ENCODE peak calls at places on chromosome 19, in ten cellular contexts. One of them, this sample, is unnamed.

GRCh38 chr19:57280913-57281425 is 684 bp downstream of the ZNF460 start:
- DNase-seq in activated naive CD4-positive, alpha-beta T cell: no peak
- DNase-seq in NCI-H748 treated with DMSO at 0.1 percent for 48 hours: no peak
- DNase-seq in ureter: peak; percentile 54
- DNase-seq in heart right ventricle: no peak
- DNase-seq in NCI-H345: peak; percentile 0
- DNase-seq in breast epithelium: no peak
- DNase-seq in T-helper 2 cell: no peak
- DNase-seq in Caki2: peak; percentile 47
- DNase-seq in HCT116: no peak
- DNase-seq in this sample: no peak

GRCh38 chr19:30666301-30666803 is 294.2 kb downstream of the ZNF536 start:
- DNase-seq in activated naive CD4-positive, alpha-beta T cell: peak; percentile 6
- DNase-seq in NCI-H748 treated with DMSO at 0.1 percent for 48 hours: peak; percentile 54
- DNase-seq in ureter: no peak
- DNase-seq in heart right ventricle: peak; percentile 42
- DNase-seq in NCI-H345: peak; percentile 32
- DNase-seq in breast epithelium: no peak
- DNase-seq in T-helper 2 cell: no peak
- DNase-seq in Caki2: peak; percentile 38
- DNase-seq in HCT116: no peak
- DNase-seq in this sample: no peak

GRCh38 chr19:31445406-31445805 is 96.2 kb upstream of the TSHZ3 start:
- DNase-seq in activated naive CD4-positive, alpha-beta T cell: no peak
- DNase-seq in NCI-H748 treated with DMSO at 0.1 percent for 48 hours: no peak
- DNase-seq in ureter: no peak
- DNase-seq in heart right ventricle: no peak
- DNase-seq in NCI-H345: no peak
- DNase-seq in breast epithelium: no peak
- DNase-seq in T-helper 2 cell: no peak
- DNase-seq in Caki2: no peak
- DNase-seq in HCT116: no peak
- DNase-seq in this sample: no peak

GRCh38 chr19:17260842-17261325 is 3.7 kb downstream of the USHBP1 start:
- DNase-seq in activated naive CD4-positive, alpha-beta T cell: peak; percentile 87
- DNase-seq in NCI-H748 treated with DMSO at 0.1 percent for 48 hours: peak; percentile 70
- DNase-seq in ureter: peak; percentile 84
- DNase-seq in heart right ventricle: peak; percentile 86
- DNase-seq in NCI-H345: peak; percentile 74
- DNase-seq in breast epithelium: peak; percentile 86
- DNase-seq in T-helper 2 cell: peak; percentile 83
- DNase-seq in Caki2: peak; percentile 79
- DNase-seq in HCT116: peak; percentile 81
- DNase-seq in this sample: peak; percentile 85

GRCh38 chr19:5623397-5624153 is 692 bp downstream of the SAFB start:
- DNase-seq in activated naive CD4-positive, alpha-beta T cell: no peak
- DNase-seq in NCI-H748 treated with DMSO at 0.1 percent for 48 hours: no peak
- DNase-seq in ureter: no peak
- DNase-seq in heart right ventricle: peak; percentile 25
- DNase-seq in NCI-H345: no peak
- DNase-seq in breast epithelium: no peak
- DNase-seq in T-helper 2 cell: no peak
- DNase-seq in Caki2: no peak
- DNase-seq in HCT116: no peak
- DNase-seq in this sample: no peak

GRCh38 chr19:1650627-1651009 is 1.8 kb downstream of the TCF3 start:
- DNase-seq in activated naive CD4-positive, alpha-beta T cell: no peak
- DNase-seq in NCI-H748 treated with DMSO at 0.1 percent for 48 hours: no peak
- DNase-seq in ureter: no peak
- DNase-seq in heart right ventricle: no peak
- DNase-seq in NCI-H345: no peak
- DNase-seq in breast epithelium: no peak
- DNase-seq in T-helper 2 cell: no peak
- DNase-seq in Caki2: no peak
- DNase-seq in HCT116: no peak
- DNase-seq in this sample: no peak

GRCh38 chr19:41353466-41354342 is at the start of gene TGFB1:
- DNase-seq in activated naive CD4-positive, alpha-beta T cell: peak; percentile 87
- DNase-seq in NCI-H748 treated with DMSO at 0.1 percent for 48 hours: peak; percentile 49
- DNase-seq in ureter: peak; percentile 86
- DNase-seq in heart right ventricle: peak; percentile 91
- DNase-seq in NCI-H345: peak; percentile 32
- DNase-seq in breast epithelium: peak; percentile 78
- DNase-seq in T-helper 2 cell: peak; percentile 94
- DNase-seq in Caki2: peak; percentile 94
- DNase-seq in HCT116: peak; percentile 63
- DNase-seq in this sample: peak; percentile 91

GRCh38 chr19:38262585-38263268 is 1.6 kb upstream of the SPINT2 start:
- DNase-seq in activated naive CD4-positive, alpha-beta T cell: no peak
- DNase-seq in NCI-H748 treated with DMSO at 0.1 percent for 48 hours: no peak
- DNase-seq in ureter: no peak
- DNase-seq in heart right ventricle: no peak
- DNase-seq in NCI-H345: no peak
- DNase-seq in breast epithelium: no peak
- DNase-seq in T-helper 2 cell: no peak
- DNase-seq in Caki2: peak; percentile 39
- DNase-seq in HCT116: no peak
- DNase-seq in this sample: no peak

GRCh38 chr19:7928741-7929701 is 3.1 kb upstream of the CTXN1 start:
- DNase-seq in activated naive CD4-positive, alpha-beta T cell: peak; percentile 48
- DNase-seq in NCI-H748 treated with DMSO at 0.1 percent for 48 hours: no peak
- DNase-seq in ureter: peak; percentile 58
- DNase-seq in heart right ventricle: no peak
- DNase-seq in NCI-H345: no peak
- DNase-seq in breast epithelium: no peak
- DNase-seq in T-helper 2 cell: peak; percentile 74
- DNase-seq in Caki2: peak; percentile 63
- DNase-seq in HCT116: no peak
- DNase-seq in this sample: no peak

GRCh38 chr19:18233224-18233825 is 7.1 kb upstream of the PDE4C start:
- DNase-seq in activated naive CD4-positive, alpha-beta T cell: peak; percentile 19
- DNase-seq in NCI-H748 treated with DMSO at 0.1 percent for 48 hours: no peak
- DNase-seq in ureter: no peak
- DNase-seq in heart right ventricle: peak; percentile 50
- DNase-seq in NCI-H345: peak; percentile 9
- DNase-seq in breast epithelium: no peak
- DNase-seq in T-helper 2 cell: peak; percentile 35
- DNase-seq in Caki2: peak; percentile 51
- DNase-seq in HCT116: no peak
- DNase-seq in this sample: peak; percentile 32

GRCh38 chr19:35027009-35027408 is 3.3 kb upstream of the SCN1B start:
- DNase-seq in activated naive CD4-positive, alpha-beta T cell: no peak
- DNase-seq in NCI-H748 treated with DMSO at 0.1 percent for 48 hours: no peak
- DNase-seq in ureter: no peak
- DNase-seq in heart right ventricle: no peak
- DNase-seq in NCI-H345: no peak
- DNase-seq in breast epithelium: no peak
- DNase-seq in T-helper 2 cell: no peak
- DNase-seq in Caki2: no peak
- DNase-seq in HCT116: no peak
- DNase-seq in this sample: no peak